ENCODE peak calls at places on chromosomes 5 and 9, in eight cellular contexts. N is bronchial epithelial cell, B is foreskin fibroblast, P is fibroblast of the aortic adventitia, U is neural progenitor cell, M is BJ, C is OCI-LY7, L is prostate gland. R is an unnamed sample.

GRCh38 chr9:84297162-84297821 is 43.3 kb downstream of the SLC28A3 start:
- DNase-seq in N (peak; percentile 41), U (no peak), M (no peak), B (peak; percentile 72), P (peak; percentile 54), C (no peak), L (no peak), R (no peak)

GRCh38 chr9:35903049-35903448 is 3.0 kb upstream of the HRCT1 start:
- DNase-seq in B (peak; percentile 34), C (peak; percentile 76), M (no peak), P (peak; percentile 72), U (peak; percentile 67), N (peak; percentile 74), L (peak; percentile 59), R (peak; percentile 22)

GRCh38 chr5:180636403-180637075 is 12.9 kb downstream of the FLT4 start:
- DNase-seq in B (no peak), N (no peak), L (no peak), U (no peak), P (no peak), M (no peak), C (no peak), R (no peak)

GRCh38 chr9:122988919-122989614 is 44.4 kb upstream of the GPR21 start:
- DNase-seq in N (no peak), M (no peak), L (no peak), C (peak; percentile 6), P (no peak), U (no peak), B (no peak), R (no peak)

GRCh38 chr5:35617435-35618296 is at the start of gene SPEF2:
- DNase-seq in N (peak; percentile 79), C (no peak), P (peak; percentile 89), B (peak; percentile 85), U (peak; percentile 94), M (peak; percentile 59), L (peak; percentile 72), R (peak; percentile 85)

GRCh38 chr9:121372563-121373400 is 2.7 kb upstream of the STOM start:
- DNase-seq in C (no peak), N (peak; percentile 98), L (peak; percentile 51), U (no peak), M (no peak), P (peak; percentile 81), B (no peak), R (no peak)

GRCh38 chr5:81192351-81192750 is 40.8 kb upstream of the CKMT2 start:
- DNase-seq in U (peak; percentile 26), B (no peak), P (no peak), L (no peak), C (no peak), M (no peak), N (no peak), R (no peak)

GRCh38 chr9:107137495-107138202 is 145.4 kb upstream of the RAD23B start:
- DNase-seq in M (no peak), P (peak; percentile 65), B (no peak), C (peak; percentile 37), N (peak; percentile 30), U (peak; percentile 56), L (no peak), R (peak; percentile 25)

GRCh38 chr5:13478831-13479465 is 465.5 kb downstream of the DNAH5 start:
- DNase-seq in B (no peak), N (peak; percentile 64), P (peak; percentile 62), L (no peak), C (peak; percentile 14), U (peak; percentile 73), M (no peak), R (peak; percentile 1)

GRCh38 chr5:143791848-143792701 is 19.9 kb upstream of the HMHB1 start:
- DNase-seq in U (peak; percentile 67), N (no peak), P (no peak), L (no peak), C (no peak), B (no peak), M (no peak), R (no peak)

GRCh38 chr5:152987156-152987555 is 503.3 kb upstream of the GRIA1 start:
- DNase-seq in M (no peak), L (no peak), C (no peak), B (no peak), P (no peak), U (no peak), N (no peak), R (no peak)

GRCh38 chr9:107737987-107738743 is 248.6 kb upstream of the KLF4 start:
- DNase-seq in L (peak; percentile 63), N (peak; percentile 95), M (no peak), P (peak; percentile 98), U (no peak), C (no peak), B (peak; percentile 92), R (peak; percentile 85)

GRCh38 chr5:170491479-170491878 is 12.3 kb upstream of the KCNIP1 start:
- DNase-seq in L (peak; percentile 8), U (no peak), B (peak; percentile 55), C (no peak), N (peak; percentile 72), M (peak; percentile 73), P (peak; percentile 94), R (peak; percentile 49)

GRCh38 chr5:136666970-136667620 is 301.8 kb upstream of the TRPC7 start:
- DNase-seq in L (no peak), P (no peak), B (no peak), U (no peak), M (no peak), N (no peak), C (no peak), R (no peak)

DNA sequence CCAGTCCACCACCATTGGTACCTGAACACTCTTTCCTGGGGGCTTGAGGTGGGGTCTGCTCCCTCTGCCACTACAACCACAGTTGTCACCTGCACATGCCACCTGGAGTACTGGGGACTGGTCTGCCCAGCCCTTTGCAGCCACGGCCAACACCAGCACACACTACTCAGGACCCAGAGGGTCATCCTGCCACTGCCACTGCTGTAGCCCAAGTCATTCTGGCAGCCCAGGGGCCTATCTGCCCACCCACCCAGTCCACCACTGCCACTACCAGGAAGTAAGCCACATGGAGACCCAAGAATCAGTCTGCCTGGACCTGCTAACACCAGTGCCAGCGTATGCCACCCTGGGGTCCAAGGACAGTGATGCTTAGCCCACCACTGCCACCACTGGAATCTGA is 302.4 kb upstream of the TRPC7 start:
- DNase-seq in N (no peak), C (no peak), B (no peak), L (no peak), U (no peak), M (no peak), P (no peak), R (no peak)
- TF ChIP-seq CTCF in N (no peak), C (no peak), B (no peak), L (no peak), U (no peak), M (no peak), P (no peak), R (no peak)

GRCh38 chr9:8394341-8394740 is 594.8 kb upstream of the DMAC1 start:
- DNase-seq in C (no peak), L (no peak), M (no peak), N (no peak), P (no peak), U (no peak), B (no peak), R (no peak)

GRCh38 chr9:8391566-8391965 is 592.0 kb upstream of the DMAC1 start:
- DNase-seq in M (no peak), C (no peak), U (no peak), B (no peak), P (peak; percentile 70), L (no peak), N (no peak), R (no peak)

GRCh38 chr9:8389531-8389930 is 590.0 kb upstream of the DMAC1 start:
- DNase-seq in B (no peak), L (no peak), C (no peak), U (no peak), P (peak; percentile 16), N (no peak), M (no peak), R (no peak)

GRCh38 chr9:8400378-8400777 is 600.8 kb upstream of the DMAC1 start:
- DNase-seq in N (no peak), B (no peak), C (no peak), M (no peak), P (no peak), L (no peak), U (no peak), R (no peak)

GRCh38 chr9:8395022-8395421 is 595.4 kb upstream of the DMAC1 start:
- DNase-seq in M (no peak), L (no peak), C (no peak), N (no peak), B (no peak), U (no peak), P (no peak), R (no peak)
- H3K4me3 ChIP-seq in M (no peak overlapping the region), L (no peak overlapping the region), C (no peak overlapping the region), N (no peak overlapping the region), B (no peak overlapping the region), U (no peak overlapping the region), P (no peak overlapping the region), R (no peak overlapping the region)

DNA sequence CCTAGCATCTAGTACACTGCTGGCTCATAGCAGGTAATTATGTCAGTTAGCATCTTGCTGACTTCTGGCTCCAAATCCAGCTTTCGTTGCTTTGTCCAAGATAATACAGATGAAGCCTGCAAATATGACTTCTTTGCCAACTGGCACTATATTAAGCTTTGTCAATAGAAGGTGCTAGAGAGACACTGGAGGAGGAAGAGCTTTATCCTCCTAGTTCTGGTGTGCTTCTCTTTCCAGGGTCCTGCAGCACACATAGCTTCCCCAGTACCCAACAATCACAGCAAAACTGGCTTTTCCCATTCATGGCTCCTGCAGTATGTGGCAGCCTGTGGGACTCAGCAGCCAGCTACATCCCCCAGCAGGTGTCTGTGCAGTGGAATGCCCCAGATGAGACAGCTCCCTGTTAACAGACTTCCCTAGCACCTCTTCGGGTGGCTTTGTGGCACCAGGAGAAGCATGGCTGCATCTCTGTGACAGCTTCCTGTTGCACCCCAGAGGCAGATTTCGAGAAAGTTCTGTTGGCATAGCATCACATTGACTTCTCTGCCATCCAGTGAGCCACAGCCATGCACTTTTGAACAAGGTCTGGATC is 147.8 kb downstream of the OXCT1 start:
- DNase-seq in U (no peak), N (peak; percentile 6), C (no peak), B (no peak), P (peak; percentile 36), M (no peak), L (no peak), R (no peak)
- TF ChIP-seq CTCF in U (no peak), N (no peak), C (no peak), B (no peak), P (peak; percentile 22), M (peak; percentile 14), L (no peak), R (no peak)

GRCh38 chr9:127896395-127897193 is 2.8 kb downstream of the ST6GALNAC6 start:
- DNase-seq in L (no peak), C (no peak), M (no peak), P (no peak), U (no peak), N (no peak), B (no peak), R (no peak)
- H3K4me3 ChIP-seq in L (no peak overlapping the region), C (no peak overlapping the region), M (no peak overlapping the region), P (peak overlapping the region; percentile 56), U (peak overlapping the region; percentile 40), N (no peak overlapping the region), B (no peak overlapping the region), R (peak overlapping the region; percentile 93)

GRCh38 chr5:178820001-178820400 is 39.8 kb upstream of the ZNF354B start:
- DNase-seq in M (no peak), L (no peak), B (no peak), C (no peak), U (no peak), N (no peak), P (no peak), R (no peak)

GRCh38 chr5:178817506-178817905 is 42.2 kb upstream of the ZNF354B start:
- DNase-seq in C (no peak), M (no peak), U (no peak), P (no peak), B (no peak), N (no peak), L (no peak), R (no peak)

GRCh38 chr5:178818094-178818493 is 41.7 kb upstream of the ZNF354B start:
- DNase-seq in C (no peak), P (no peak), B (no peak), N (no peak), L (no peak), M (no peak), U (no peak), R (no peak)
- TF ChIP-seq CTCF in C (no peak), P (no peak), B (no peak), N (no peak), L (no peak), M (no peak), U (no peak), R (no peak)

R was measured in HFF-Myc.